ENCODE peak calls at places on chromosomes 2 and 18, in seven cellular contexts. E is gastrocnemius medialis; K is hippocampal formation; I is T-helper 2 cell; T is activated CD4-positive, CD25-positive, alpha-beta regulatory T cell treated with anti-CD3 and anti-CD28 coated beads, Interleukin-2, amount 50 U/mL, for 72 hours; M is ecto neural progenitor cell; Q is K562. X is an unnamed sample.

GRCh38 chr2:239300871-239301742 is 99.7 kb downstream of the HDAC4 start:
- DNase-seq in I (no peak), T (peak; percentile 30), E (peak; percentile 21), K (no peak), M (no peak), Q (no peak), X (no peak)

GRCh38 chr2:30688956-30689401 is 118.3 kb downstream of the CAPN13 start:
- DNase-seq in E (no peak), Q (no peak), I (no peak), K (no peak), T (no peak), M (no peak), X (no peak)

GRCh38 chr2:240431276-240431662 is 4.2 kb upstream of the GPC1 start:
- DNase-seq in K (no peak), E (peak; percentile 6), I (no peak), T (peak; percentile 24), Q (no peak), M (no peak), X (no peak)

GRCh38 chr2:32946314-32947075 is at the start of gene LTBP1:
- DNase-seq in M (peak; percentile 82), I (peak; percentile 51), Q (peak; percentile 70), E (peak; percentile 54), K (peak; percentile 23), T (peak; percentile 35), X (no peak)

GRCh38 chr2:233208382-233209116 is 42.9 kb upstream of the ATG16L1 start:
- DNase-seq in Q (no peak), M (no peak), E (no peak), K (no peak), T (no peak), I (no peak), X (no peak)

GRCh38 chr2:48504647-48505327 is 25.2 kb upstream of the STON1 start:
- DNase-seq in M (no peak), E (no peak), T (no peak), K (no peak), I (no peak), Q (no peak), X (no peak)

GRCh38 chr2:74499269-74499939 is at the start of gene LBX2:
- DNase-seq in K (no peak), I (no peak), Q (no peak), E (no peak), T (no peak), M (peak; percentile 60), X (no peak)

GRCh38 chr2:89763254-89763580 is 1071.7 kb downstream of the RPIA start:
- DNase-seq in M (no peak), I (no peak), Q (peak; percentile 37), T (no peak), E (no peak), K (no peak), X (no peak)

GRCh38 chr2:220296174-220296573 is 668.7 kb downstream of the SLC4A3 start:
- DNase-seq in M (no peak), K (no peak), Q (no peak), T (no peak), I (no peak), E (no peak), X (no peak)

GRCh38 chr2:102018823-102019445 is 27.2 kb downstream of the IL1R2 start:
- DNase-seq in M (no peak), K (no peak), Q (no peak), T (no peak), E (no peak), I (no peak), X (no peak)

GRCh38 chr2:9802576-9802993 is 40.7 kb upstream of the TAF1B start:
- DNase-seq in Q (no peak), T (no peak), M (peak; percentile 39), K (no peak), I (no peak), E (no peak), X (no peak)

GRCh38 chr2:85288244-85288725 is 39.5 kb downstream of the TGOLN2 start:
- DNase-seq in T (no peak), K (no peak), I (no peak), M (no peak), E (no peak), Q (no peak), X (no peak)

GRCh38 chr2:17515652-17516051 is 2.6 kb downstream of the RAD51AP2 start:
- DNase-seq in Q (no peak), K (no peak), T (no peak), M (no peak), E (no peak), I (no peak), X (no peak)

GRCh38 chr2:11583203-11583752 is 49.4 kb downstream of the GREB1 start:
- DNase-seq in Q (no peak), T (no peak), K (no peak), I (no peak), M (no peak), E (peak; percentile 35), X (no peak)

GRCh38 chr18:55859116-55859515 is 271.1 kb upstream of the TCF4 start:
- DNase-seq in M (no peak), Q (no peak), T (no peak), I (no peak), K (peak; percentile 66), E (no peak), X (no peak)

GRCh38 chr2:74945783-74946165 is 12.7 kb upstream of the POLE4 start:
- DNase-seq in M (no peak), E (no peak), I (no peak), T (no peak), Q (no peak), K (no peak), X (no peak)

GRCh38 chr2:44748-45341 is 1.5 kb downstream of the FAM110C start:
- DNase-seq in E (no peak), I (no peak), M (no peak), Q (no peak), T (no peak), K (no peak), X (no peak)

GRCh38 chr2:38416296-38417036 is 39.4 kb upstream of the ATL2 start:
- DNase-seq in T (no peak), I (no peak), K (no peak), Q (no peak), E (no peak), M (no peak), X (no peak)

GRCh38 chr18:77129150-77129551 is 3.4 kb downstream of the MBP start:
- DNase-seq in M (no peak), T (no peak), Q (no peak), E (peak; percentile 75), K (no peak), I (no peak), X (no peak)

GRCh38 chr18:50401888-50402287 is 27.0 kb downstream of the SKA1 start:
- DNase-seq in Q (peak; percentile 76), K (no peak), M (no peak), E (no peak), T (no peak), I (no peak), X (no peak)

GRCh38 chr2:96760986-96761832 is 507 bp downstream of the CNNM4 start:
- DNase-seq in E (no peak), I (peak; percentile 9), M (no peak), T (no peak), K (no peak), Q (peak; percentile 44), X (no peak)

GRCh38 chr2:128716371-128716770 is 397.7 kb upstream of the HS6ST1 start:
- DNase-seq in K (no peak), M (peak; percentile 21), E (no peak), Q (no peak), I (no peak), T (no peak), X (no peak)

GRCh38 chr2:60517441-60517840 is 36.0 kb downstream of the BCL11A start:
- DNase-seq in M (no peak), E (no peak), Q (no peak), K (no peak), I (no peak), T (no peak), X (no peak)

GRCh38 chr2:207467716-207468347 is 61.9 kb upstream of the CREB1 start:
- DNase-seq in Q (peak; percentile 9), M (no peak), E (no peak), I (no peak), K (no peak), T (no peak), X (no peak)

GRCh38 chr2:230179907-230180306 is 39.9 kb downstream of the SP110 start:
- DNase-seq in T (no peak), I (no peak), E (no peak), K (no peak), Q (no peak), M (no peak), X (no peak)

GRCh38 chr2:152055366-152056108 is 43.3 kb downstream of the CACNB4 start:
- DNase-seq in Q (no peak), T (no peak), K (no peak), M (no peak), E (no peak), I (no peak), X (no peak)

GRCh38 chr2:72669121-72669520 is 156.7 kb downstream of the EXOC6B start:
- DNase-seq in M (no peak), Q (no peak), T (no peak), I (no peak), E (no peak), K (no peak), X (no peak)

GRCh38 chr18:45920367-45920766 is 46.8 kb downstream of the EPG5 start:
- DNase-seq in T (no peak), K (no peak), Q (no peak), I (no peak), M (no peak), E (peak; percentile 77), X (no peak)

GRCh38 chr2:77458216-77458615 is 64.0 kb downstream of the LRRTM4 start:
- DNase-seq in E (no peak), I (no peak), Q (no peak), K (peak; percentile 62), M (no peak), T (no peak), X (no peak)

GRCh38 chr2:150909613-150910012 is 352.1 kb downstream of the RBM43 start:
- DNase-seq in K (no peak), E (no peak), M (no peak), I (no peak), Q (no peak), T (no peak), X (no peak)

GRCh38 chr2:186544255-186544675 is 45.6 kb upstream of the ITGAV start:
- DNase-seq in E (no peak), Q (no peak), K (no peak), I (no peak), T (no peak), M (no peak), X (no peak)

GRCh38 chr2:212359425-212360067 is 179.1 kb downstream of the ERBB4 start:
- DNase-seq in K (no peak), M (no peak), E (no peak), T (no peak), I (no peak), Q (no peak), X (no peak)

GRCh38 chr2:239947361-239948045 is 77.6 kb downstream of the NDUFA10 start:
- DNase-seq in M (no peak), T (no peak), K (peak; percentile 61), Q (no peak), I (no peak), E (peak; percentile 8), X (no peak)

GRCh38 chr2:29295843-29296242 is 180.6 kb downstream of the CLIP4 start:
- DNase-seq in K (no peak), I (no peak), M (no peak), E (no peak), T (no peak), Q (no peak), X (no peak)

GRCh38 chr2:203400805-203401585 is 72.8 kb downstream of the ABI2 start:
- DNase-seq in T (no peak), Q (no peak), K (no peak), I (no peak), E (no peak), M (no peak), X (no peak)